ENCODE peak calls at places on chromosome 22, in seven cellular contexts. S is breast epithelium, V is psoas muscle, O is astrocyte of the spinal cord, Y is fibroblast of lung, H is dorsolateral prefrontal cortex, K is heart left ventricle. I is an unnamed sample.

GRCh38 chr22:36012332-36012731 is 16.3 kb downstream of the RBFOX2 start:
- DNase-seq in Y (no peak), K (no peak), V (no peak), O (no peak), H (no peak), S (no peak), I (no peak)

GRCh38 chr22:48398181-48398905 is 1429.3 kb downstream of the BRD1 start:
- DNase-seq in K (no peak), O (no peak), H (no peak), S (no peak), Y (no peak), V (no peak), I (no peak)

GRCh38 chr22:24516301-24516737 is 21.2 kb downstream of the UPB1 start:
- DNase-seq in V (no peak), H (no peak), K (no peak), S (no peak), Y (peak; percentile 93), O (peak; percentile 87), I (peak; percentile 94)

GRCh38 chr22:29331658-29332300 is 16.3 kb upstream of the RASL10A start:
- DNase-seq in S (no peak), O (no peak), V (no peak), Y (no peak), H (no peak), K (no peak), I (no peak)

GRCh38 chr22:27650572-27650971 is 151.0 kb downstream of the MN1 start:
- DNase-seq in S (no peak), Y (no peak), H (no peak), O (no peak), V (peak; percentile 73), K (no peak), I (no peak)

GRCh38 chr22:44091021-44091721 is 67.1 kb downstream of the PARVB start:
- DNase-seq in S (no peak), Y (peak; percentile 12), V (no peak), K (no peak), H (peak; percentile 41), O (peak; percentile 10), I (peak; percentile 56)

GRCh38 chr22:26367402-26368245 is 61.4 kb upstream of the ASPHD2 start:
- DNase-seq in Y (peak; percentile 34), K (no peak), O (peak; percentile 38), H (peak; percentile 24), S (no peak), V (no peak), I (peak; percentile 66)

GRCh38 chr22:32331236-32331917 is 26.3 kb upstream of the RFPL3 start:
- DNase-seq in S (peak; percentile 31), Y (no peak), K (no peak), O (no peak), V (no peak), H (no peak), I (no peak)

GRCh38 chr22:27416553-27417427 is 384.8 kb downstream of the MN1 start:
- DNase-seq in V (no peak), K (no peak), S (peak; percentile 59), H (no peak), O (peak; percentile 89), Y (peak; percentile 93), I (peak; percentile 82)

GRCh38 chr22:32761251-32761903 is 40.1 kb upstream of the TIMP3 start:
- DNase-seq in Y (peak; percentile 80), O (peak; percentile 63), V (peak; percentile 48), S (no peak), H (no peak), K (no peak), I (peak; percentile 58)

GRCh38 chr22:36507518-36508010 is 724 bp upstream of the FOXRED2 start:
- DNase-seq in K (no peak), Y (no peak), V (no peak), S (no peak), H (no peak), O (no peak), I (no peak)

GRCh38 chr22:49214976-49215375 is 612.7 kb downstream of the BRD1 start:
- DNase-seq in O (no peak), K (no peak), Y (no peak), V (no peak), S (peak; percentile 27), H (no peak), I (no peak)

GRCh38 chr22:36329217-36330078 is 58.3 kb downstream of the MYH9 start:
- DNase-seq in H (peak; percentile 54), O (peak; percentile 97), V (no peak), Y (peak; percentile 99), S (peak; percentile 81), K (peak; percentile 70), I (peak; percentile 89)

GRCh38 chr22:45473626-45474237 is 29.0 kb upstream of the FBLN1 start:
- DNase-seq in S (no peak), V (no peak), Y (no peak), K (peak; percentile 25), O (peak; percentile 48), H (no peak), I (peak; percentile 32)

GRCh38 chr22:32325416-32325801 is 32.3 kb upstream of the RFPL3 start:
- DNase-seq in V (no peak), S (peak; percentile 31), H (no peak), Y (no peak), O (no peak), K (no peak), I (no peak)

GRCh38 chr22:22460060-22460459 is 48.5 kb downstream of the ZNF280B start:
- DNase-seq in S (no peak), Y (no peak), V (no peak), K (no peak), H (no peak), O (no peak), I (no peak)

GRCh38 chr22:22458896-22459588 is 49.5 kb downstream of the ZNF280B start:
- DNase-seq in K (no peak), H (no peak), Y (peak; percentile 11), S (no peak), V (no peak), O (no peak), I (peak; percentile 4)

GRCh38 chr22:22461111-22461510 is 47.4 kb downstream of the ZNF280B start:
- DNase-seq in H (no peak), Y (no peak), V (no peak), O (no peak), K (no peak), S (no peak), I (no peak)

GRCh38 chr22:22461583-22461982 is 47.0 kb downstream of the ZNF280B start:
- DNase-seq in V (no peak), H (no peak), O (no peak), Y (no peak), K (no peak), S (no peak), I (no peak)

DNA sequence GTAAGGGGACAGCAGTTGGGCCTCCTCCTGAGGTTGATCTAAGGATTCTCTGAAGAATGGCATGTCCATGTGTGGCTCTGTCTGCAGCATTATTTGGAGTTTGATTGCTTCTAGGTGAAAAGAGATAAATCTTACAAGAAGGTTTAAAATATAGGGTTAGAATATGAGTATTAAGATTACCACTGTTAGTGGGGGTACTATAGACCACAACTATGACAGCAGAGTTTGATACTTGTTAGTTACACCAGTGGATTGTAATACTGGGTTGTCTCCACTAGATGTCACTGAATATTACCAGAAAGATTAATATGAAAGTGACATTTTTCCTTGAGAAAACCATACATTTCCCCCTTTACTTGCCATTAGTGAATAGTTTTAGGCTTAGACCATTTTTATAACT is 47.9 kb downstream of the ZNF280B start:
- DNase-seq in K (no peak), S (no peak), V (no peak), O (no peak), H (no peak), Y (no peak), I (peak; percentile 35)
- TF ChIP-seq CTCF in K (peak; percentile 33), S (no peak), V (peak; percentile 14), O (peak; percentile 22), H (peak; percentile 52), Y (no peak), I (peak; percentile 40)

DNA sequence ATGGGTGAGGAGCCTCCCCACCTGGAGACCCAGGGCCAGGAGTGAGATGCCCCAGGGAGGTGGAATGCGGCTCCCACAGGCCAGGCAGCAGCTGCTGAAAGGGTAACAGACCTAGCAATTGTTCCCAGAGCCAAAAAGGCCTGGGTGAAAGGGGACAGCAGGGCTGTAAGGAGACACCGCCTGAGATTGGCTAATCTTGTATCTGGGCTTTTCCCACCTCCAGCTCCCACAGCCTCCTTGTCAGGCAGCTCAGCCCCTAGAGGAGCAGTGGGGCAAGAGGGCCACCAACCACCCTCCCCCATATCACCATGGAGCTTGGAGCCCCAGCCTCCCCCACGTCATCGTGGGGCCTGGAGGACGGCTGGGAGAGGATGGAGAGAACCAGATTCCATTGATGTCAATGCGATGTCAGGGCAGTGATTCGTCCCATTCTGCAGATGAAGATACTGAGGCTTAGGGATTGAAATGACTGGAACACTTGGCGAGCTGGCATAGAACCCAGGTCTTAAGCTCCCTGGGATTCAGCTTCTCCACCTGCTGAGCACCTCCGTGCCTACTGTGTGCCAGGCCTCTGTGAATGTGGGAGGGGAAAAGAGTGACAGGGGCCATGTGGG is 2.9 kb upstream of the MGAT3 start:
- DNase-seq in H (no peak), K (no peak), Y (no peak), S (no peak), O (no peak), V (no peak), I (no peak)
- H3K4me3 ChIP-seq in H (no peak overlapping the region), K (no peak overlapping the region), Y (no peak overlapping the region), S (no peak overlapping the region), O (no peak overlapping the region), V (no peak overlapping the region), I (no peak overlapping the region)

DNA sequence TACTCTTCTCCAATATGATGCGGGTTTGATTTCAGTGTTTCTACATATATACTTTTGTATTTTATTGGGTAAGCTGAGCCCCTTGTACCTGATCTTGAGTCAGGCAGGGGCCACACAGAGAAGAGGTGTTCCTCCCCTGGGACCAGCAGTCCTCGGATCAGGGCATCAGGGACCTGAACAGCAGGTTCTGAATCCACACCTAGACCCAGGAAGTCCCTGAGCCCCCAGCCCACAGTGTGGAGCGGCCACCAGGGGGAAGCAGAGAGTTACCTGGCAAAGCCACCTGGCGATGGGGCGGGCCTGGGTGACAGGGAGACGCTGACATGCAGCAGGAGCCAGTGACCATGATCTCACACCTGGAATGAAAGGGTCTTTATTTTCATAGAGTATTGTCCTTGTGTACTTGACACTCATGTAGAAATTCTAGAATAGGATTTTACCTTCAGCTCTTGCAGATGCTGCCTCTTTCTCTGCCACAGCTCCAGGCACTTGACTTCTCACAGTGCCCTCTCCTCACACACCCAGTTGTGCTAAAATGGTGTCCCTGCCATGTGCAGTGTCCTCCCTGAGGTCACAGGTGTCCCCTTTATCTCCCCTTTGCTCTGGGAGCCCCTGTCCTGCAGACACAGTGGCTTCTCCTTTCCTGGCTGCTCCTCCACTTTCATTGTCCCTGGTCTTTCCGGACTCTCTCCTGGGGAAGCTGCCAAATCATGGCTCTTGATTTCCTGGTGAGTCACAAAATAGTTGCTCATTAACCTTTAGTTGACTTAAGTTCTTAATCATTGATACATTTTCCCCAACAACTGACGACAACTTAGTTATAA is 48.5 kb downstream of the GGTLC2 start:
- DNase-seq in H (no peak), K (no peak), V (no peak), S (peak; percentile 63), Y (peak; percentile 25), O (peak; percentile 14), I (peak; percentile 53)
- TF ChIP-seq CTCF in H (peak; percentile 22), K (peak; percentile 51), V (no peak), S (peak; percentile 20), Y (no peak), O (peak; percentile 63), I (peak; percentile 70)

DNA sequence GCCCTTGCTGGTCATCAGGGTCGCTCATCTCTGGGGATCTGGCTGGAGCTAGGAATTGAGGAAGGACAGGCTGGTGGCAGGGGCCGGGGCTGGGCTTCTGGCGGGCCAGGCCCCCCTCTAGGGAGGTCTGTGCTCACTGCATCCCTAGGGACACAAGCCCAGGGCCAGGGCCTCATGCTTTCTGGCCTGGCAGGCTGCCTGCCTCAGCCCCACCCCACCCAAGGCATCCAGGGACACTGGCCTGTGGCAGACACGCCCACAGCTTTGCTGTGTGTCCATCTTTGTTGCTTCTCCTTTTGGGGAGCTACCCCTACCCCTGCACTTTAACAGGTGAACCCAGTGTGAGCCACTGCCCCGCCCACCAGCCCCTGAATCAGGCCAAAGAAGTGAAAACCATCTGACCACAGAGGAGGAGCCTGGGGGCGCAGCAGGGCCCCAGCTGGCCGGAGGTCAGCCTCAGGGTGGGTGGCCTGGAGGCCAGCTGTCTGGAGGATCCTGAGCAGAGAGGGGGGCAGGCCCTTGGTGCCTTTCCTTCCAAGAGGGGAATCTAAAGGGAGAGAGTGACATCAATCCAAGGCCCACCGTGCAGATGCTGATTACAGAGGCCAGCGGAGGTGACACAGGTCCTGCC is 26.8 kb upstream of the CELSR1 start:
- DNase-seq in O (no peak), Y (no peak), S (no peak), V (no peak), K (peak; percentile 38), H (no peak), I (no peak)
- H3K4me3 ChIP-seq in O (no peak overlapping the region), Y (no peak overlapping the region), S (no peak overlapping the region), V (no peak overlapping the region), K (no peak overlapping the region), H (no peak overlapping the region), I (no peak overlapping the region)